ENCODE peak calls at places on chromosomes 5 and 9, in eight cellular contexts. W, R, P, Q, I, V, X and Y are unnamed samples.

GRCh38 chr5:177452688-177453638 is 6.3 kb downstream of the PRR7 start:
- DNase-seq in W (no peak), R (no peak), P (peak), Q (no peak), I (no peak), V (no peak), X (peak), Y (no peak)

GRCh38 chr5:80411589-80412219 is 3.8 kb downstream of the ZFYVE16 start:
- DNase-seq in W (no peak), R (no peak), P (no peak), Q (no peak), I (peak), V (no peak), X (no peak), Y (no peak)

GRCh38 chr9:110997847-110998246 is 40.4 kb downstream of the LPAR1 start:
- DNase-seq in W (no peak), R (no peak), P (no peak), Q (no peak), I (peak), V (no peak), X (no peak), Y (no peak)

GRCh38 chr9:127763918-127764384 is 14.5 kb downstream of the SH2D3C start:
- DNase-seq in W (no peak), R (no peak), P (no peak), Q (no peak), I (peak), V (peak), X (no peak), Y (no peak)

GRCh38 chr9:97993000-97993399 is 9.9 kb downstream of the ANP32B start:
- DNase-seq in W (no peak), R (no peak), P (no peak), Q (no peak), I (no peak), V (peak), X (no peak), Y (no peak)

GRCh38 chr5:135645336-135645735 is 66.5 kb upstream of the CXCL14 start:
- DNase-seq in W (no peak), R (no peak), P (no peak), Q (no peak), I (no peak), V (no peak), X (no peak), Y (no peak)

GRCh38 chr5:116273458-116274242 is 188.8 kb downstream of the COMMD10 start:
- DNase-seq in W (peak), R (no peak), P (no peak), Q (no peak), I (peak), V (no peak), X (no peak), Y (peak)

GRCh38 chr5:90170231-90170630 is 239.3 kb downstream of the CETN3 start:
- DNase-seq in W (no peak), R (no peak), P (no peak), Q (no peak), I (no peak), V (no peak), X (peak), Y (no peak)

GRCh38 chr5:115549154-115549553 is 4.6 kb upstream of the FEM1C start:
- DNase-seq in W (no peak), R (no peak), P (no peak), Q (no peak), I (peak), V (peak), X (no peak), Y (peak)

GRCh38 chr5:65034029-65034781 is 265.5 kb downstream of the CWC27 start:
- DNase-seq in W (no peak), R (no peak), P (peak), Q (no peak), I (peak), V (peak), X (no peak), Y (peak)

GRCh38 chr5:33903118-33903517 is 11.3 kb upstream of the ADAMTS12 start:
- DNase-seq in W (no peak), R (no peak), P (no peak), Q (no peak), I (no peak), V (no peak), X (no peak), Y (no peak)

GRCh38 chr5:52837068-52837467 is 49.4 kb downstream of the ITGA1 start:
- DNase-seq in W (no peak), R (no peak), P (no peak), Q (no peak), I (peak), V (no peak), X (peak), Y (no peak)

GRCh38 chr5:446864-447263 is 3.9 kb downstream of the EXOC3 start:
- DNase-seq in W (no peak), R (peak), P (peak), Q (no peak), I (peak), V (peak), X (no peak), Y (no peak)

GRCh38 chr5:12648558-12648957 is 744.3 kb upstream of the CTNND2 start:
- DNase-seq in W (no peak), R (no peak), P (no peak), Q (no peak), I (no peak), V (no peak), X (no peak), Y (no peak)

GRCh38 chr5:107743357-107744000 is 72.7 kb upstream of the EFNA5 start:
- DNase-seq in W (no peak), R (no peak), P (no peak), Q (no peak), I (peak), V (no peak), X (no peak), Y (no peak)

GRCh38 chr9:97853056-97853843 is at the start of gene FOXE1:
- DNase-seq in W (no peak), R (no peak), P (no peak), Q (no peak), I (no peak), V (no peak), X (no peak), Y (no peak)

GRCh38 chr5:142167458-142167857 is 58.9 kb downstream of the NDFIP1 start:
- DNase-seq in W (no peak), R (no peak), P (no peak), Q (no peak), I (no peak), V (no peak), X (no peak), Y (no peak)

GRCh38 chr5:102807878-102808502 is 52.9 kb downstream of the PAM start:
- DNase-seq in W (peak), R (no peak), P (no peak), Q (no peak), I (peak), V (no peak), X (no peak), Y (no peak)

GRCh38 chr5:1745806-1746370 is 53.7 kb downstream of the MRPL36 start:
- DNase-seq in W (no peak), R (no peak), P (peak), Q (no peak), I (no peak), V (no peak), X (peak), Y (no peak)

GRCh38 chr5:133482033-133482432 is 130.3 kb downstream of the FSTL4 start:
- DNase-seq in W (no peak), R (no peak), P (no peak), Q (no peak), I (no peak), V (no peak), X (no peak), Y (no peak)

GRCh38 chr5:157431544-157432200 is 28.3 kb upstream of the NIPAL4 start:
- DNase-seq in W (peak), R (no peak), P (no peak), Q (no peak), I (peak), V (peak), X (peak), Y (peak)

GRCh38 chr5:179112469-179113142 is 52.4 kb downstream of the ZNF354C start:
- DNase-seq in W (no peak), R (no peak), P (no peak), Q (no peak), I (no peak), V (no peak), X (no peak), Y (no peak)

GRCh38 chr5:96946381-96946780 is 10.5 kb downstream of the LNPEP start:
- DNase-seq in W (no peak), R (no peak), P (no peak), Q (no peak), I (no peak), V (no peak), X (no peak), Y (no peak)

GRCh38 chr9:19456996-19457693 is 48.3 kb downstream of the ACER2 start:
- DNase-seq in W (peak), R (peak), P (no peak), Q (peak), I (peak), V (peak), X (peak), Y (peak)

GRCh38 chr9:96022445-96023031 is 147.0 kb downstream of the ERCC6L2 start:
- DNase-seq in W (no peak), R (no peak), P (peak), Q (no peak), I (no peak), V (no peak), X (peak), Y (no peak)

GRCh38 chr5:32029291-32029690 is 144.8 kb downstream of the GOLPH3 start:
- DNase-seq in W (no peak), R (no peak), P (peak), Q (no peak), I (peak), V (no peak), X (no peak), Y (no peak)

GRCh38 chr5:10540036-10540544 is 23.8 kb upstream of the ANKRD33B start:
- DNase-seq in W (no peak), R (peak), P (no peak), Q (no peak), I (no peak), V (no peak), X (no peak), Y (no peak)

GRCh38 chr5:67771791-67772190 is 443.8 kb upstream of the PIK3R1 start:
- DNase-seq in W (no peak), R (no peak), P (no peak), Q (no peak), I (no peak), V (no peak), X (no peak), Y (no peak)

GRCh38 chr5:43804723-43805122 is 201.7 kb downstream of the NNT start:
- DNase-seq in W (no peak), R (no peak), P (no peak), Q (no peak), I (no peak), V (no peak), X (no peak), Y (no peak)

GRCh38 chr9:122849546-122849945 is 21.2 kb upstream of the PDCL start:
- DNase-seq in W (no peak), R (no peak), P (no peak), Q (no peak), I (no peak), V (no peak), X (no peak), Y (no peak)

GRCh38 chr9:127970401-127971313 is 10.1 kb downstream of the EEIG1 start:
- DNase-seq in W (no peak), R (peak), P (peak), Q (peak), I (no peak), V (peak), X (peak), Y (peak)

GRCh38 chr5:55800924-55801323 is 50.2 kb upstream of the IL31RA start:
- DNase-seq in W (no peak), R (no peak), P (no peak), Q (no peak), I (no peak), V (no peak), X (no peak), Y (no peak)

GRCh38 chr5:41115281-41115680 is 44.1 kb upstream of the MROH2B start:
- DNase-seq in W (no peak), R (no peak), P (no peak), Q (no peak), I (peak), V (no peak), X (no peak), Y (no peak)

GRCh38 chr9:37338218-37338617 is 84.3 kb upstream of the GRHPR start:
- DNase-seq in W (no peak), R (no peak), P (no peak), Q (no peak), I (no peak), V (no peak), X (no peak), Y (no peak)

GRCh38 chr9:37339945-37340344 is 82.6 kb upstream of the GRHPR start:
- DNase-seq in W (no peak), R (no peak), P (no peak), Q (no peak), I (no peak), V (no peak), X (peak), Y (no peak)

GRCh38 chr9:37336150-37336549 is 86.3 kb upstream of the GRHPR start:
- DNase-seq in W (no peak), R (no peak), P (no peak), Q (no peak), I (no peak), V (no peak), X (no peak), Y (no peak)

GRCh38 chr9:37335238-37335637 is 87.3 kb upstream of the GRHPR start:
- DNase-seq in W (no peak), R (no peak), P (no peak), Q (no peak), I (no peak), V (no peak), X (no peak), Y (no peak)

DNA sequence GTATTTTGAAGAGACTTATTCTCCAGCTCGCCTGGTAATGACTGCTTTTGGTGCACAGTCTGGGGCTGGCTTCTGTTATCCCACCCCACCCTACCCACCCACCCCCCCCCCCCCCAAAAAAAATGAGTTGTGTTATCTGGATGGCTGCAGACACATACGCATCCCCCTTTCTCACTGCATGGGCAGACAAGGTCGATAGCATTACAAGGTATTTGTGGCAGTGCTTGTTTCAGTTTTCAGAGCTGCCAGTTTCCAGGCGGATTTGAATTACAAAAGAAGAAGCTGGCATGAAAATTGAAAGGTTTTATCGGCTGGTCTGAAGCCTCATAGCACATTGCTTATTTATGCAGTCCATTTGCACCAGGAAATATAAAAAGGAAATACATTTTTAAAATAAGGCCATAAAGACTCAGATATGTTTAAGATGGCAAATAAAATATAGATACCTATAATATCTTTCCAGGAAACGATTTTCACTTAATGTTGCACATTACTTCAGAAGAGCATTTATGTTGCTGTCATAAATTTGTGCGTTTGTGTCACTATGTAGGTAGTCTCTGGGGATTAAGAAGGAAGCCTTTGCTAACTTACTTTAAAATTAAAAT is 85.1 kb upstream of the GRHPR start:
- DNase-seq in W (no peak), R (no peak), P (no peak), Q (no peak), I (no peak), V (peak), X (peak), Y (no peak)
- H3K4me3 ChIP-seq in W (no peak), R (no peak), P (no peak), Q (no peak), I (no peak), V (peak), X (peak), Y (peak)

DNA sequence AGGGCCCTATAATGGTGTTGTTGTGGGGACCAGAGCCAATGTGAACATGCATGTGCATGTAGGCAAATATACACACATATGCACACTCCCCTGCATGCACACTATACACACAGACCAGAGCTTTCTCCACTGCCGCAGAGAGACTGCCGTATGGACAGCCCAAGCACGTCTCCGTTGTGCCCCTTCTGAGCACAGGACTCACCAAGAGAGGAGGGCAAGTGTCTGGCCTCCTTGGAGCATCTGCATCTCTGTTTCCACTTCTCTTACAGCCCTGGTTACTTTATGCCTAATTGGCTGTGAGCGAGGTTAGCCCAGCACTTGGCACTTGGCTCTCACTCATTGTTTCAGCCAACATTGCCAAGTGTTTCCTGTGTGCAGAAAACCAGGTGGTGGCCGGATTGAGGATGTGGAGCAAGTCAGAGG is 30.4 kb downstream of the CSF2 start:
- DNase-seq in W (no peak), R (no peak), P (peak), Q (no peak), I (peak), V (peak), X (no peak), Y (peak)
- TF ChIP-seq CTCF in W (no peak), R (no peak), P (peak), Q (peak), I (no peak), V (no peak), X (no peak), Y (no peak)

GRCh38 chr5:73625905-73626811 is at the start of gene ARHGEF28:
- DNase-seq in W (no peak), R (peak), P (peak), Q (peak), I (peak), V (peak), X (peak), Y (peak)
- H3K4me3 ChIP-seq in W (peak), R (peak), P (peak), Q (peak), I (peak), V (peak), X (peak), Y (peak)

GRCh38 chr9:83383034-83383433 is 155.2 kb downstream of the FRMD3 start:
- DNase-seq in W (no peak), R (no peak), P (no peak), Q (no peak), I (no peak), V (no peak), X (no peak), Y (no peak)
- TF ChIP-seq CTCF in W (no peak), R (no peak), P (no peak), Q (no peak), I (no peak), V (no peak), X (no peak), Y (no peak)

GRCh38 chr9:117704024-117704575 is at the start of gene TLR4:
- DNase-seq in W (peak), R (peak), P (peak), Q (no peak), I (peak), V (peak), X (peak), Y (peak)

GRCh38 chr9:117705386-117705785 is 1.2 kb downstream of the TLR4 start:
- DNase-seq in W (no peak), R (no peak), P (no peak), Q (no peak), I (no peak), V (no peak), X (no peak), Y (no peak)

GRCh38 chr9:117703538-117703937 is 665 bp upstream of the TLR4 start:
- DNase-seq in W (no peak), R (no peak), P (no peak), Q (no peak), I (no peak), V (no peak), X (no peak), Y (no peak)

GRCh38 chr9:117706421-117707150 is 2.4 kb downstream of the TLR4 start:
- DNase-seq in W (no peak), R (no peak), P (no peak), Q (no peak), I (peak), V (no peak), X (no peak), Y (no peak)

DNA sequence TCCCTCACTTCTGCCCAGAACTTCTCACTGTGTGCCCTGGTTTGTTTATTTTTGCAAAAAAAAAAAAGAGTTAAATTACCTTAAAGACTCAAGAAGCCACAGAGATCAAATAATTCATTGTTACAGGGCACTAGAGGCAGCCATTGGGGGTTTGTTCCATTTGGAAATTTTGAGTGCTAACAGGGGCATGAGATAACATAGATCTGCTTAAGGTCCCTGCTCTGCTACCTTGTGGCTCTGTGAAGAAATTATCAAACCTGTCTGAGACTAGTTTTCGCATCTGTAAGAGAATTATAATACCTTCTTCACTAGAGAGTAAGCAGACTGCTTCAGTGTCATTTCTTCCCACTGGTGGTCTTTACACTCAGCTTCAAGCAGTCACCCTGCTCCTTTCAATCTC is 394 bp downstream of the TLR4 start:
- DNase-seq in W (no peak), R (no peak), P (no peak), Q (no peak), I (peak), V (no peak), X (no peak), Y (no peak)
- H3K4me3 ChIP-seq in W (peak), R (peak), P (peak), Q (no peak), I (peak), V (no peak), X (no peak), Y (no peak)

DNA sequence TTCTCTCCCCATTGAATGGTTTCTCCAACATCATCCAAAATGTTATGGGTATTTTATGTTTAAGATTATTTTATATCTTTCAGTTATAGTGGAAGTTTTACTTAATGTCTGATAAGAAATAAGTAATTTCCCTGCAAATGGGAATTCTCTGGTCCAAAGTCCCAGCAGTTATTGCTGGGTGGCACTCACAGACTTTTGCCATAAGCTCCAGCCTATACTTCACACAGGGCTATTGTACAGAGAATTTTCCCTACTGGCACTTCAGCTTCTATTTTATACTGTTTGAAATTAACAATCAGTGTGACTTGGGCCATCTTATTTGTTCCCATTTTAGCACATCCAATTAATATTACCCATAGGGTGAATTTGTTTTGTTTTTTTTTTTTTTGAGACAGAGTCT is 32.9 kb downstream of the CD14 start:
- DNase-seq in W (no peak), R (no peak), P (no peak), Q (no peak), I (no peak), V (no peak), X (no peak), Y (no peak)
- TF ChIP-seq CTCF in W (no peak), R (no peak), P (no peak), Q (no peak), I (no peak), V (no peak), X (no peak), Y (no peak)

DNA sequence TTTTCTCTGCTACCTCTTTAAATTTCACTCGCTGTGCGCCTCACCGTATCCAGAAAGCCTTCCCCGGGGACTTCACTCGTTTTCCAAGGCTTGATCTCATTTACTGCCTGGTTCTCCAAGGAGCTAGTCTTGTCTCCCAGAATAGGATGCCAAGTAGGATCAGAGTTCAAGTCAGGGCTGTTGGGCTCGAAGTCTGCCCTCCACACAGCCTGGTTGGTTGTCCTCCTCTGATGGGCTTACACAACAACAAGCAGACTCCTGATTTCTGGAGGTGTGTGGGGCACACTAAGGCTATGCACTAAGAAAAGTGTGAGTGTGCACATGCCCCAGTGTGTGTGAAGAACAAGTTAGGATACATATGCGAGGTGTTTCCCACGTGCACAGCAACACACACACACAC is 14.0 kb upstream of the TNIP1 start:
- DNase-seq in W (no peak), R (peak), P (peak), Q (no peak), I (peak), V (peak), X (no peak), Y (no peak)
- H3K4me3 ChIP-seq in W (no peak), R (no peak), P (no peak), Q (no peak), I (no peak), V (peak), X (no peak), Y (no peak)

GRCh38 chr5:173718469-173718868 is 102.0 kb upstream of the BOD1 start:
- DNase-seq in W (no peak), R (no peak), P (no peak), Q (no peak), I (no peak), V (no peak), X (no peak), Y (no peak)
- TF ChIP-seq CTCF in W (no peak), R (no peak), P (no peak), Q (no peak), I (no peak), V (no peak), X (no peak), Y (no peak)

GRCh38 chr5:59036274-59036961 is 453.5 kb downstream of the RAB3C start:
- DNase-seq in W (peak), R (peak), P (no peak), Q (no peak), I (peak), V (no peak), X (no peak), Y (no peak)
- H3K4me3 ChIP-seq in W (no peak), R (no peak), P (no peak), Q (peak), I (peak), V (no peak), X (peak), Y (no peak)